ENCODE peak calls at places on chromosomes 16 and 17, in six cellular contexts. L is mammary epithelial cell, Z is left ventricle myocardium inferior, E is psoas muscle, U is left lung, K is cardiac muscle cell. V is an unnamed sample.

GRCh38 chr16:27317320-27317719 is 3.5 kb downstream of the IL4R start:
- DNase-seq in L (peak; percentile 90), Z (no peak), E (no peak), U (no peak), K (no peak), V (no peak)

GRCh38 chr17:36717088-36717487 is 115.7 kb downstream of the MRM1 start:
- DNase-seq in L (no peak), Z (no peak), E (no peak), U (no peak), K (no peak), V (no peak)

GRCh38 chr16:89986600-89986999 is 32.7 kb downstream of the DBNDD1 start:
- DNase-seq in L (no peak), Z (no peak), E (no peak), U (no peak), K (no peak), V (no peak)

GRCh38 chr17:45314761-45315549 is 1.9 kb downstream of the MAP3K14 start:
- DNase-seq in L (no peak), Z (no peak), E (no peak), U (no peak), K (no peak), V (no peak)

GRCh38 chr16:9128346-9129342 is 37.2 kb downstream of the HAPSTR1 start:
- DNase-seq in L (no peak), Z (no peak), E (no peak), U (no peak), K (no peak), V (no peak)

GRCh38 chr17:77523562-77523961 is 382.8 kb downstream of the SEC14L1 start:
- DNase-seq in L (no peak), Z (no peak), E (no peak), U (no peak), K (no peak), V (no peak)

GRCh38 chr17:27491713-27492190 is 35.5 kb downstream of the KSR1 start:
- DNase-seq in L (no peak), Z (no peak), E (no peak), U (no peak), K (no peak), V (no peak)

GRCh38 chr16:9192746-9193145 is 101.3 kb downstream of the HAPSTR1 start:
- DNase-seq in L (no peak), Z (no peak), E (no peak), U (no peak), K (no peak), V (no peak)

GRCh38 chr17:74547736-74548135 is 1.8 kb upstream of the CD300C start:
- DNase-seq in L (no peak), Z (no peak), E (no peak), U (no peak), K (no peak), V (no peak)

GRCh38 chr17:4152471-4152870 is 9.5 kb downstream of the CYB5D2 start:
- DNase-seq in L (peak; percentile 77), Z (no peak), E (no peak), U (no peak), K (no peak), V (no peak)

GRCh38 chr16:52713740-52714139 is 166.8 kb upstream of the TOX3 start:
- DNase-seq in L (no peak), Z (no peak), E (no peak), U (no peak), K (no peak), V (no peak)

GRCh38 chr17:40309938-40310510 is 1.0 kb downstream of the RARA start:
- DNase-seq in L (no peak), Z (peak; percentile 28), E (no peak), U (peak; percentile 38), K (no peak), V (peak; percentile 38)

GRCh38 chr17:66964083-66964771 is at the start of gene CACNG4:
- DNase-seq in L (no peak), Z (no peak), E (no peak), U (no peak), K (no peak), V (no peak)

GRCh38 chr16:68155425-68155824 is 70.3 kb downstream of the NFATC3 start:
- DNase-seq in L (no peak), Z (no peak), E (no peak), U (no peak), K (no peak), V (no peak)

GRCh38 chr17:41329279-41329925 is 13.9 kb upstream of the KRTAP17-1 start:
- DNase-seq in L (peak; percentile 52), Z (no peak), E (no peak), U (no peak), K (peak; percentile 48), V (no peak)

GRCh38 chr16:79381552-79382042 is 218.9 kb downstream of the MAF start:
- DNase-seq in L (no peak), Z (no peak), E (no peak), U (no peak), K (no peak), V (peak; percentile 35)

GRCh38 chr16:81266680-81267095 is 28.2 kb downstream of the BCO1 start:
- DNase-seq in L (peak; percentile 67), Z (no peak), E (no peak), U (no peak), K (peak; percentile 5), V (no peak)

GRCh38 chr16:12455287-12455798 is 348.3 kb downstream of the CPPED1 start:
- DNase-seq in L (peak; percentile 35), Z (peak; percentile 42), E (peak; percentile 35), U (peak; percentile 64), K (peak; percentile 67), V (no peak)

GRCh38 chr17:9009096-9009495 is 12.2 kb upstream of the NTN1 start:
- DNase-seq in L (no peak), Z (no peak), E (no peak), U (no peak), K (no peak), V (no peak)

GRCh38 chr16:87126403-87127025 is 190.7 kb downstream of the C16orf95 start:
- DNase-seq in L (peak; percentile 37), Z (no peak), E (no peak), U (no peak), K (no peak), V (no peak)

GRCh38 chr17:60506312-60506711 is 19.7 kb downstream of the APPBP2 start:
- DNase-seq in L (peak; percentile 57), Z (no peak), E (no peak), U (no peak), K (peak; percentile 53), V (no peak)

GRCh38 chr16:68936729-68937631 is 93.6 kb downstream of the TANGO6 start:
- DNase-seq in L (peak; percentile 98), Z (no peak), E (no peak), U (no peak), K (peak; percentile 47), V (no peak)

GRCh38 chr16:60682219-60682618 is 1354.0 kb downstream of the CDH8 start:
- DNase-seq in L (no peak), Z (no peak), E (no peak), U (no peak), K (no peak), V (no peak)

GRCh38 chr16:68790130-68790761 is 53.1 kb upstream of the TANGO6 start:
- DNase-seq in L (peak; percentile 82), Z (no peak), E (no peak), U (no peak), K (peak; percentile 95), V (no peak)

GRCh38 chr16:27740496-27741201 is 190.7 kb downstream of the KATNIP start:
- DNase-seq in L (no peak), Z (no peak), E (no peak), U (no peak), K (no peak), V (no peak)

GRCh38 chr16:56354746-56355145 is 70.6 kb downstream of the AMFR start:
- DNase-seq in L (no peak), Z (no peak), E (no peak), U (no peak), K (no peak), V (no peak)

GRCh38 chr16:30064746-30065111 is 831 bp upstream of the ALDOA start:
- DNase-seq in L (no peak), Z (no peak), E (no peak), U (no peak), K (no peak), V (no peak)

GRCh38 chr17:79028496-79029326 is 4.7 kb downstream of the C1QTNF1 start:
- DNase-seq in L (no peak), Z (no peak), E (no peak), U (no peak), K (no peak), V (no peak)

GRCh38 chr17:70767102-70767701 is 597.9 kb downstream of the KCNJ2 start:
- DNase-seq in L (peak; percentile 9), Z (no peak), E (no peak), U (no peak), K (peak; percentile 72), V (no peak)

GRCh38 chr17:7336240-7337175 is at the start of gene ACAP1:
- DNase-seq in L (no peak), Z (no peak), E (no peak), U (peak; percentile 72), K (no peak), V (peak; percentile 89)
- H3K4me3 ChIP-seq in L (no peak within 1 kb of the TSS), Z (peak within 1 kb of the TSS; percentile 21), E (no peak within 1 kb of the TSS), U (peak within 1 kb of the TSS; percentile 47), K (no peak within 1 kb of the TSS), V (peak within 1 kb of the TSS; percentile 76)

DNA sequence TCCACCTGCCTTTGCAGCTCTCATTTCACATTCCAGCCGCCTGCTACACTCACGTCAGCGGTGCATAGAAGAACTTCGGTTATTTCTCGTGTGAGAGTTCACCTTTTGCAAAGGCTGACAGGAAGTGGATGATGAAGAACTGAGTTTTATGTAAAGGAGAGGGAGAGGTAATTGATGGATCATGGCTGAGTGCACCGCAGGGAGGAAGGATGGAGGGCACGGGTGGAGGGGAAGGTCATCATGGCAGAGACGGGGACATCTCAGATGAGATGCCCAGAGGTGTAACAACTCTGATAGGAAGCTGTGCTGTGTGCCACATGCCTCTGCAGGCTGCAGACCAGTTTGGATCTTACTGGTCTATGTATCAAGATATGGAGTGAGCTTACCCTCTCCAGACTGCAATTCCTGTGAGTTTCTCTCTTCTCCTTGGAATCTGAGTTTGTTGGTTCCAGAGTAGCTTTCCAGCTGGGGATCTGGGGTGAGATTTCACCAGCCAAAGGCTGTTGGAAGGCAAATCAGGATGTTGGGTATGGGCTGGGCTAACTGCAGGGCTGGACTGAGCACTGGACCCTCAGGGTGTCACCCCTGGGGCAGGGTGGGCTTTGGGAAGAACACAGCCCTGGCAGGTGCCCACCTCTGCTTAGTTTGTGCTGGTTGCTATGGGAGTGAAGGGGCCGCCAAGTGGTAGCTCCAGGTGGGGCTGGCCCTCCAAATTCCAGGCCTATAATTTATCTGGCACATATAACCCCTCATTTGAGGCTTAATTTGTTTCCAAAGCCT is 777.0 kb downstream of the KCNJ18 start:
- DNase-seq in L (no peak), Z (no peak), E (no peak), U (no peak), K (no peak), V (no peak)
- H3K36me3 ChIP-seq in L (no peaks in the 10 kb centered on the region), Z (no peaks in the 10 kb centered on the region), E (no peaks in the 10 kb centered on the region), U (no peaks in the 10 kb centered on the region), K (no peaks in the 10 kb centered on the region), V (no peaks in the 10 kb centered on the region)

GRCh38 chr16:55323637-55324490 is at the start of gene IRX6:
- DNase-seq in L (peak; percentile 37), Z (peak; percentile 51), E (peak; percentile 78), U (peak; percentile 61), K (peak; percentile 5), V (no peak)
- TF ChIP-seq CTCF in L (peak; percentile 60), Z (peak; percentile 58), E (peak; percentile 59), U (peak; percentile 20), K (peak; percentile 25), V (no peak)

GRCh38 chr17:725746-726145 is 6.7 kb upstream of the TLCD3A start:
- DNase-seq in L (no peak), Z (no peak), E (no peak), U (no peak), K (no peak), V (no peak)
- H3K4me3 ChIP-seq in L (no peak overlapping the region), Z (no peak overlapping the region), E (no peak overlapping the region), U (no peak overlapping the region), K (no peak overlapping the region), V (no peak overlapping the region)

GRCh38 chr17:47643116-47643515 is 6.6 kb upstream of the KPNB1 start:
- DNase-seq in L (peak; percentile 41), Z (no peak), E (no peak), U (no peak), K (no peak), V (no peak)
- H3K36me3 ChIP-seq in L (no peaks in the 10 kb centered on the region), Z (no peaks in the 10 kb centered on the region), E (no peaks in the 10 kb centered on the region), U (no peaks in the 10 kb centered on the region), K (no peaks in the 10 kb centered on the region), V (no peaks in the 10 kb centered on the region)

V was measured in CD8-positive, alpha-beta T cell.